ENCODE peak calls at places on chromosomes 16 and 17, in five cellular contexts. P, C, S, F and J are unnamed samples.

GRCh38 chr16:79876332-79876730 is 275.8 kb upstream of the MAF start:
- DNase-seq in P (peak), C (no peak), S (no peak), F (no peak), J (no peak)

GRCh38 chr17:18248811-18249210 is 9.7 kb downstream of the FLII start:
- DNase-seq in P (no peak), C (no peak), S (no peak), F (no peak), J (no peak)

GRCh38 chr17:4502466-4503154 is 3.9 kb downstream of the SPNS2 start:
- DNase-seq in P (no peak), C (no peak), S (no peak), F (no peak), J (no peak)

GRCh38 chr16:27239026-27239425 is 29.5 kb downstream of the NSMCE1 start:
- DNase-seq in P (no peak), C (no peak), S (no peak), F (no peak), J (no peak)

GRCh38 chr17:2980904-2981246 is 82.5 kb downstream of the OR1D5 start:
- DNase-seq in P (no peak), C (no peak), S (no peak), F (no peak), J (no peak)

GRCh38 chr17:3888343-3889171 is 4.3 kb downstream of the CAMKK1 start:
- DNase-seq in P (no peak), C (peak), S (peak), F (no peak), J (no peak)

GRCh38 chr17:77189148-77189547 is 48.4 kb downstream of the SEC14L1 start:
- DNase-seq in P (peak), C (no peak), S (no peak), F (no peak), J (no peak)

GRCh38 chr16:22816475-22816874 is 2.5 kb downstream of the HS3ST2 start:
- DNase-seq in P (no peak), C (no peak), S (no peak), F (no peak), J (no peak)

GRCh38 chr16:88596477-88596876 is 26.3 kb downstream of the ZC3H18 start:
- DNase-seq in P (no peak), C (no peak), S (no peak), F (no peak), J (no peak)

GRCh38 chr17:72702136-72702735 is 390.3 kb downstream of the SLC39A11 start:
- DNase-seq in P (no peak), C (no peak), S (peak), F (no peak), J (no peak)

GRCh38 chr16:82379601-82380000 is 209.6 kb upstream of the MPHOSPH6 start:
- DNase-seq in P (no peak), C (peak), S (no peak), F (no peak), J (no peak)

GRCh38 chr16:53043986-53044571 is 8.6 kb downstream of the CHD9NB start:
- DNase-seq in P (no peak), C (no peak), S (no peak), F (no peak), J (no peak)

GRCh38 chr17:2821868-2822267 is 25.6 kb downstream of the RAP1GAP2 start:
- DNase-seq in P (no peak), C (no peak), S (no peak), F (no peak), J (no peak)